ENCODE peak calls at places on chromosomes 6 and 20, in eight cellular contexts. One of them, this sample, is unnamed.

GRCh38 chr6:31293343-31293742 is 21.5 kb upstream of the HLA-C start:
- DNase-seq in NCI-H526 treated with DMSO at 0.1 percent for 48 hours: no peak
- DNase-seq in cardiac fibroblast: peak; percentile 45
- DNase-seq in fibroblast of lung: peak; percentile 40
- DNase-seq in midbrain: no peak
- DNase-seq in fibroblast of the aortic adventitia: peak; percentile 44
- DNase-seq in CD8-positive, alpha-beta memory T cell: no peak
- DNase-seq in neuronal stem cell: peak; percentile 44
- DNase-seq in this sample: no peak

GRCh38 chr20:49586967-49587587 is 19.1 kb upstream of the PTGIS start:
- DNase-seq in neuronal stem cell: no peak
- DNase-seq in CD8-positive, alpha-beta memory T cell: no peak
- DNase-seq in NCI-H526 treated with DMSO at 0.1 percent for 48 hours: no peak
- DNase-seq in fibroblast of the aortic adventitia: peak; percentile 100
- DNase-seq in midbrain: no peak
- DNase-seq in cardiac fibroblast: peak; percentile 47
- DNase-seq in fibroblast of lung: peak; percentile 36
- DNase-seq in this sample: no peak

GRCh38 chr6:85551264-85551663 is 42.4 kb downstream of the SNX14 start:
- DNase-seq in CD8-positive, alpha-beta memory T cell: no peak
- DNase-seq in fibroblast of the aortic adventitia: no peak
- DNase-seq in cardiac fibroblast: no peak
- DNase-seq in fibroblast of lung: no peak
- DNase-seq in NCI-H526 treated with DMSO at 0.1 percent for 48 hours: no peak
- DNase-seq in neuronal stem cell: peak; percentile 15
- DNase-seq in midbrain: no peak
- DNase-seq in this sample: no peak

GRCh38 chr20:7911586-7912330 is 28.5 kb downstream of the HAO1 start:
- DNase-seq in fibroblast of the aortic adventitia: no peak
- DNase-seq in NCI-H526 treated with DMSO at 0.1 percent for 48 hours: no peak
- DNase-seq in neuronal stem cell: no peak
- DNase-seq in CD8-positive, alpha-beta memory T cell: no peak
- DNase-seq in cardiac fibroblast: peak; percentile 24
- DNase-seq in fibroblast of lung: no peak
- DNase-seq in midbrain: peak; percentile 5
- DNase-seq in this sample: no peak

GRCh38 chr6:22590423-22590822 is 21.1 kb downstream of the HDGFL1 start:
- DNase-seq in midbrain: no peak
- DNase-seq in cardiac fibroblast: no peak
- DNase-seq in fibroblast of the aortic adventitia: peak; percentile 9
- DNase-seq in NCI-H526 treated with DMSO at 0.1 percent for 48 hours: no peak
- DNase-seq in neuronal stem cell: no peak
- DNase-seq in fibroblast of lung: no peak
- DNase-seq in CD8-positive, alpha-beta memory T cell: no peak
- DNase-seq in this sample: no peak

GRCh38 chr6:102417368-102417767 is 1023.9 kb downstream of the GRIK2 start:
- DNase-seq in neuronal stem cell: no peak
- DNase-seq in NCI-H526 treated with DMSO at 0.1 percent for 48 hours: no peak
- DNase-seq in midbrain: no peak
- DNase-seq in CD8-positive, alpha-beta memory T cell: no peak
- DNase-seq in fibroblast of the aortic adventitia: no peak
- DNase-seq in cardiac fibroblast: no peak
- DNase-seq in fibroblast of lung: no peak
- DNase-seq in this sample: no peak

GRCh38 chr20:52010541-52010940 is 181.0 kb downstream of the ZFP64 start:
- DNase-seq in neuronal stem cell: no peak
- DNase-seq in midbrain: no peak
- DNase-seq in cardiac fibroblast: no peak
- DNase-seq in CD8-positive, alpha-beta memory T cell: no peak
- DNase-seq in fibroblast of the aortic adventitia: no peak
- DNase-seq in NCI-H526 treated with DMSO at 0.1 percent for 48 hours: no peak
- DNase-seq in fibroblast of lung: no peak
- DNase-seq in this sample: no peak

GRCh38 chr20:45426621-45427020 is 10.7 kb downstream of the PIGT start:
- DNase-seq in NCI-H526 treated with DMSO at 0.1 percent for 48 hours: no peak
- DNase-seq in cardiac fibroblast: no peak
- DNase-seq in fibroblast of the aortic adventitia: no peak
- DNase-seq in CD8-positive, alpha-beta memory T cell: no peak
- DNase-seq in midbrain: no peak
- DNase-seq in fibroblast of lung: no peak
- DNase-seq in neuronal stem cell: no peak
- DNase-seq in this sample: no peak

GRCh38 chr20:31595654-31596411 is 9.3 kb upstream of the ID1 start:
- DNase-seq in fibroblast of the aortic adventitia: peak; percentile 96
- DNase-seq in fibroblast of lung: peak; percentile 99
- DNase-seq in midbrain: no peak
- DNase-seq in NCI-H526 treated with DMSO at 0.1 percent for 48 hours: no peak
- DNase-seq in cardiac fibroblast: peak; percentile 99
- DNase-seq in CD8-positive, alpha-beta memory T cell: no peak
- DNase-seq in neuronal stem cell: no peak
- DNase-seq in this sample: peak; percentile 65

GRCh38 chr6:97925504-97925903 is 642.5 kb upstream of the MMS22L start:
- DNase-seq in NCI-H526 treated with DMSO at 0.1 percent for 48 hours: peak; percentile 11
- DNase-seq in cardiac fibroblast: no peak
- DNase-seq in fibroblast of lung: no peak
- DNase-seq in fibroblast of the aortic adventitia: no peak
- DNase-seq in midbrain: no peak
- DNase-seq in CD8-positive, alpha-beta memory T cell: no peak
- DNase-seq in neuronal stem cell: no peak
- DNase-seq in this sample: no peak

GRCh38 chr6:77313595-77313994 is 149.7 kb downstream of the HTR1B start:
- DNase-seq in cardiac fibroblast: no peak
- DNase-seq in CD8-positive, alpha-beta memory T cell: no peak
- DNase-seq in fibroblast of lung: no peak
- DNase-seq in fibroblast of the aortic adventitia: no peak
- DNase-seq in NCI-H526 treated with DMSO at 0.1 percent for 48 hours: no peak
- DNase-seq in neuronal stem cell: no peak
- DNase-seq in midbrain: no peak
- DNase-seq in this sample: no peak

GRCh38 chr20:37305079-37305478 is 15.6 kb downstream of the MANBAL start:
- DNase-seq in CD8-positive, alpha-beta memory T cell: no peak
- DNase-seq in fibroblast of the aortic adventitia: no peak
- DNase-seq in fibroblast of lung: no peak
- DNase-seq in cardiac fibroblast: no peak
- DNase-seq in NCI-H526 treated with DMSO at 0.1 percent for 48 hours: no peak
- DNase-seq in neuronal stem cell: no peak
- DNase-seq in midbrain: no peak
- DNase-seq in this sample: no peak

GRCh38 chr6:44235891-44236516 is 10.9 kb upstream of the HSP90AB1 start:
- DNase-seq in fibroblast of the aortic adventitia: no peak
- DNase-seq in neuronal stem cell: no peak
- DNase-seq in CD8-positive, alpha-beta memory T cell: no peak
- DNase-seq in cardiac fibroblast: no peak
- DNase-seq in fibroblast of lung: no peak
- DNase-seq in midbrain: no peak
- DNase-seq in NCI-H526 treated with DMSO at 0.1 percent for 48 hours: no peak
- DNase-seq in this sample: no peak

GRCh38 chr6:142942238-142942637 is 2.7 kb downstream of the HIVEP2 start:
- DNase-seq in fibroblast of the aortic adventitia: no peak
- DNase-seq in cardiac fibroblast: no peak
- DNase-seq in NCI-H526 treated with DMSO at 0.1 percent for 48 hours: no peak
- DNase-seq in midbrain: peak; percentile 16
- DNase-seq in neuronal stem cell: no peak
- DNase-seq in fibroblast of lung: no peak
- DNase-seq in CD8-positive, alpha-beta memory T cell: no peak
- DNase-seq in this sample: no peak

GRCh38 chr6:125858427-125859320 is 67.9 kb downstream of the NCOA7 start:
- DNase-seq in NCI-H526 treated with DMSO at 0.1 percent for 48 hours: no peak
- DNase-seq in midbrain: peak; percentile 83
- DNase-seq in cardiac fibroblast: peak; percentile 79
- DNase-seq in fibroblast of the aortic adventitia: peak; percentile 70
- DNase-seq in CD8-positive, alpha-beta memory T cell: no peak
- DNase-seq in neuronal stem cell: peak; percentile 62
- DNase-seq in fibroblast of lung: peak; percentile 75
- DNase-seq in this sample: peak; percentile 51

GRCh38 chr6:74671558-74672025 is 534.3 kb downstream of the COL12A1 start:
- DNase-seq in neuronal stem cell: no peak
- DNase-seq in fibroblast of lung: peak; percentile 88
- DNase-seq in CD8-positive, alpha-beta memory T cell: no peak
- DNase-seq in fibroblast of the aortic adventitia: peak; percentile 94
- DNase-seq in cardiac fibroblast: peak; percentile 73
- DNase-seq in NCI-H526 treated with DMSO at 0.1 percent for 48 hours: no peak
- DNase-seq in midbrain: no peak
- DNase-seq in this sample: no peak

GRCh38 chr20:47620808-47621805 is 119.4 kb downstream of the NCOA3 start:
- DNase-seq in midbrain: peak; percentile 36
- DNase-seq in CD8-positive, alpha-beta memory T cell: peak; percentile 25
- DNase-seq in neuronal stem cell: peak; percentile 18
- DNase-seq in NCI-H526 treated with DMSO at 0.1 percent for 48 hours: peak; percentile 79
- DNase-seq in cardiac fibroblast: peak; percentile 86
- DNase-seq in fibroblast of the aortic adventitia: peak; percentile 89
- DNase-seq in fibroblast of lung: peak; percentile 89
- DNase-seq in this sample: peak; percentile 28

GRCh38 chr20:3646651-3647050 is 16.5 kb downstream of the GFRA4 start:
- DNase-seq in fibroblast of the aortic adventitia: no peak
- DNase-seq in fibroblast of lung: no peak
- DNase-seq in neuronal stem cell: no peak
- DNase-seq in NCI-H526 treated with DMSO at 0.1 percent for 48 hours: no peak
- DNase-seq in midbrain: no peak
- DNase-seq in cardiac fibroblast: no peak
- DNase-seq in CD8-positive, alpha-beta memory T cell: no peak
- DNase-seq in this sample: no peak

GRCh38 chr6:160129886-160130615 is 8.4 kb downstream of the SLC22A1 start:
- DNase-seq in fibroblast of lung: no peak
- DNase-seq in fibroblast of the aortic adventitia: no peak
- DNase-seq in midbrain: no peak
- DNase-seq in NCI-H526 treated with DMSO at 0.1 percent for 48 hours: no peak
- DNase-seq in neuronal stem cell: no peak
- DNase-seq in cardiac fibroblast: no peak
- DNase-seq in CD8-positive, alpha-beta memory T cell: no peak
- DNase-seq in this sample: no peak

GRCh38 chr6:11414564-11414963 is 123.0 kb upstream of the TMEM170B start:
- DNase-seq in CD8-positive, alpha-beta memory T cell: peak; percentile 51
- DNase-seq in NCI-H526 treated with DMSO at 0.1 percent for 48 hours: no peak
- DNase-seq in neuronal stem cell: no peak
- DNase-seq in fibroblast of the aortic adventitia: no peak
- DNase-seq in midbrain: no peak
- DNase-seq in fibroblast of lung: no peak
- DNase-seq in cardiac fibroblast: no peak
- DNase-seq in this sample: no peak

GRCh38 chr6:10314163-10314955 is 100.5 kb downstream of the TFAP2A start:
- DNase-seq in midbrain: no peak
- DNase-seq in fibroblast of lung: no peak
- DNase-seq in CD8-positive, alpha-beta memory T cell: no peak
- DNase-seq in fibroblast of the aortic adventitia: no peak
- DNase-seq in cardiac fibroblast: no peak
- DNase-seq in neuronal stem cell: no peak
- DNase-seq in NCI-H526 treated with DMSO at 0.1 percent for 48 hours: no peak
- DNase-seq in this sample: no peak

GRCh38 chr20:25325073-25325472 is 65.6 kb downstream of the ABHD12 start:
- DNase-seq in cardiac fibroblast: no peak
- DNase-seq in fibroblast of lung: no peak
- DNase-seq in midbrain: no peak
- DNase-seq in CD8-positive, alpha-beta memory T cell: no peak
- DNase-seq in neuronal stem cell: no peak
- DNase-seq in NCI-H526 treated with DMSO at 0.1 percent for 48 hours: no peak
- DNase-seq in fibroblast of the aortic adventitia: no peak
- DNase-seq in this sample: no peak

GRCh38 chr6:160972111-160972510 is 19.5 kb upstream of the MAP3K4 start:
- DNase-seq in fibroblast of the aortic adventitia: peak; percentile 85
- DNase-seq in NCI-H526 treated with DMSO at 0.1 percent for 48 hours: no peak
- DNase-seq in CD8-positive, alpha-beta memory T cell: no peak
- DNase-seq in cardiac fibroblast: peak; percentile 84
- DNase-seq in neuronal stem cell: no peak
- DNase-seq in fibroblast of lung: peak; percentile 96
- DNase-seq in midbrain: no peak
- DNase-seq in this sample: no peak

GRCh38 chr6:1231941-1232340 is 80.0 kb upstream of the FOXQ1 start:
- DNase-seq in NCI-H526 treated with DMSO at 0.1 percent for 48 hours: no peak
- DNase-seq in neuronal stem cell: no peak
- DNase-seq in cardiac fibroblast: no peak
- DNase-seq in fibroblast of lung: no peak
- DNase-seq in fibroblast of the aortic adventitia: no peak
- DNase-seq in midbrain: no peak
- DNase-seq in CD8-positive, alpha-beta memory T cell: no peak
- DNase-seq in this sample: no peak

GRCh38 chr20:63643966-63644365 is 9.3 kb downstream of the STMN3 start:
- DNase-seq in cardiac fibroblast: no peak
- DNase-seq in midbrain: no peak
- DNase-seq in fibroblast of lung: no peak
- DNase-seq in NCI-H526 treated with DMSO at 0.1 percent for 48 hours: no peak
- DNase-seq in CD8-positive, alpha-beta memory T cell: no peak
- DNase-seq in neuronal stem cell: no peak
- DNase-seq in fibroblast of the aortic adventitia: no peak
- DNase-seq in this sample: no peak

GRCh38 chr6:137498488-137499219 is 4.5 kb upstream of the OLIG3 start:
- DNase-seq in midbrain: no peak
- DNase-seq in CD8-positive, alpha-beta memory T cell: no peak
- DNase-seq in neuronal stem cell: no peak
- DNase-seq in cardiac fibroblast: no peak
- DNase-seq in NCI-H526 treated with DMSO at 0.1 percent for 48 hours: no peak
- DNase-seq in fibroblast of the aortic adventitia: no peak
- DNase-seq in fibroblast of lung: no peak
- DNase-seq in this sample: peak; percentile 36

GRCh38 chr6:167550936-167551633 is 226.2 kb downstream of the TTLL2 start:
- DNase-seq in cardiac fibroblast: peak; percentile 83
- DNase-seq in fibroblast of the aortic adventitia: no peak
- DNase-seq in midbrain: peak; percentile 73
- DNase-seq in CD8-positive, alpha-beta memory T cell: no peak
- DNase-seq in NCI-H526 treated with DMSO at 0.1 percent for 48 hours: no peak
- DNase-seq in fibroblast of lung: peak; percentile 7
- DNase-seq in neuronal stem cell: no peak
- DNase-seq in this sample: no peak

GRCh38 chr6:144317736-144318135 is 32.6 kb downstream of the UTRN start:
- DNase-seq in neuronal stem cell: no peak
- DNase-seq in fibroblast of the aortic adventitia: peak; percentile 66
- DNase-seq in NCI-H526 treated with DMSO at 0.1 percent for 48 hours: no peak
- DNase-seq in cardiac fibroblast: no peak
- DNase-seq in CD8-positive, alpha-beta memory T cell: no peak
- DNase-seq in fibroblast of lung: no peak
- DNase-seq in midbrain: no peak
- DNase-seq in this sample: no peak

GRCh38 chr6:2957696-2958330 is 13.6 kb downstream of the SERPINB6 start:
- DNase-seq in CD8-positive, alpha-beta memory T cell: no peak
- DNase-seq in NCI-H526 treated with DMSO at 0.1 percent for 48 hours: no peak
- DNase-seq in fibroblast of lung: no peak
- DNase-seq in cardiac fibroblast: no peak
- DNase-seq in fibroblast of the aortic adventitia: no peak
- DNase-seq in neuronal stem cell: no peak
- DNase-seq in midbrain: no peak
- DNase-seq in this sample: no peak